ENCODE peak calls at places on chromosomes 11 and 22, in ten cellular contexts. T, Z, M, E, H, J, V, D, Q and P are unnamed samples.

GRCh38 chr11:123798513-123799252 is 7.5 kb downstream of the OR6M1 start:
- DNase-seq in Z (no peak), Q (no peak), E (no peak), J (no peak), D (no peak), M (no peak), T (no peak), V (no peak), H (no peak), P (no peak)

GRCh38 chr11:4095509-4096230 is 1.1 kb downstream of the RRM1 start:
- DNase-seq in J (no peak), D (no peak), E (no peak), Q (peak), T (no peak), H (no peak), V (no peak), Z (no peak), M (no peak), P (no peak)

GRCh38 chr22:37186228-37186996 is 1.6 kb downstream of the C1QTNF6 start:
- DNase-seq in T (peak), Q (peak), V (no peak), D (peak), E (no peak), H (peak), M (no peak), Z (no peak), J (peak), P (peak)

GRCh38 chr22:31530816-31531180 is 34.5 kb downstream of the SFI1 start:
- DNase-seq in D (no peak), Z (no peak), H (no peak), Q (no peak), T (no peak), V (no peak), M (no peak), J (peak), E (no peak), P (no peak)

GRCh38 chr11:118238947-118239346 is 13.2 kb downstream of the MPZL3 start:
- DNase-seq in H (peak), E (no peak), Z (no peak), T (no peak), Q (no peak), J (no peak), V (no peak), D (no peak), M (no peak), P (no peak)

GRCh38 chr11:62151737-62152102 is 27.9 kb downstream of the INCENP start:
- DNase-seq in T (no peak), J (no peak), V (no peak), M (no peak), Z (no peak), E (no peak), D (no peak), H (no peak), Q (no peak), P (no peak)

GRCh38 chr11:132901638-132902610 is 630.4 kb downstream of the OPCML start:
- DNase-seq in Z (no peak), M (no peak), Q (no peak), J (no peak), H (no peak), D (no peak), T (no peak), E (no peak), V (no peak), P (no peak)

GRCh38 chr11:103863497-103863896 is 172.9 kb upstream of the DDI1 start:
- DNase-seq in T (no peak), E (no peak), M (no peak), V (no peak), H (no peak), Z (no peak), Q (no peak), D (no peak), J (peak), P (no peak)

GRCh38 chr22:42078469-42079318 is 806 bp upstream of the SMDT1 start:
- DNase-seq in H (no peak), J (no peak), Q (peak), T (peak), E (no peak), Z (no peak), V (no peak), M (no peak), D (no peak), P (peak)

GRCh38 chr11:75503531-75504099 is 22.1 kb downstream of the GDPD5 start:
- DNase-seq in E (no peak), M (no peak), Q (no peak), V (no peak), D (no peak), H (no peak), J (no peak), T (no peak), Z (no peak), P (no peak)

GRCh38 chr22:27513021-27513420 is 288.5 kb downstream of the MN1 start:
- DNase-seq in H (no peak), T (no peak), M (no peak), Q (no peak), Z (no peak), E (no peak), D (no peak), J (no peak), V (no peak), P (no peak)

GRCh38 chr22:37244922-37245722 is 1.1 kb upstream of the RAC2 start:
- DNase-seq in E (no peak), D (no peak), J (no peak), M (no peak), H (no peak), T (no peak), Q (no peak), V (no peak), Z (no peak), P (no peak)

GRCh38 chr11:69599502-69599901 is 41.5 kb upstream of the CCND1 start:
- DNase-seq in D (no peak), M (no peak), V (no peak), E (no peak), Q (peak), T (no peak), J (peak), Z (no peak), H (no peak), P (no peak)

GRCh38 chr22:22030493-22031182 is 48.1 kb upstream of the TOP3B start:
- DNase-seq in V (no peak), E (no peak), M (no peak), J (no peak), H (peak), Q (peak), Z (no peak), D (peak), T (peak), P (peak)